ENCODE peak calls at places on chromosome 16, in five cellular contexts. S, G, U, L and F are unnamed samples.
A peak's percentile ranks its signal among the peaks of the same experiment; 100 is the strongest.

GRCh38 chr16:29290631-29291247 is 115.8 kb downstream of the NPIPB11 start:
- DNase-seq in S (peak; percentile 42), G (peak; percentile 28), U (peak; percentile 95), L (peak; percentile 91), F (peak; percentile 92)

GRCh38 chr16:53434436-53435065 is at the start of gene RBL2:
- DNase-seq in S (peak; percentile 70), G (peak; percentile 59), U (peak; percentile 92), L (peak; percentile 48), F (peak; percentile 92)

GRCh38 chr16:85385463-85386331 is 227.4 kb upstream of the GSE1 start:
- DNase-seq in S (no peak), G (no peak), U (peak; percentile 24), L (no peak), F (no peak)

GRCh38 chr16:73196670-73197069 is 148.7 kb upstream of the ZFHX3 start:
- DNase-seq in S (no peak), G (no peak), U (peak; percentile 69), L (peak; percentile 58), F (peak; percentile 74)

GRCh38 chr16:82991435-82991834 is 364.7 kb downstream of the CDH13 start:
- DNase-seq in S (no peak), G (no peak), U (no peak), L (no peak), F (no peak)

GRCh38 chr16:57427824-57428223 is 19.4 kb downstream of the CIAPIN1 start:
- DNase-seq in S (no peak), G (no peak), U (no peak), L (no peak), F (no peak)

GRCh38 chr16:23060458-23061320 is 88.6 kb downstream of the USP31 start:
- DNase-seq in S (peak; percentile 40), G (peak; percentile 29), U (peak; percentile 61), L (peak; percentile 69), F (peak; percentile 78)

GRCh38 chr16:28596840-28597691 is at the start of gene SULT1A2:
- DNase-seq in S (no peak), G (no peak), U (no peak), L (no peak), F (no peak)

GRCh38 chr16:55225972-55226542 is 97.9 kb upstream of the IRX6 start:
- DNase-seq in S (no peak), G (no peak), U (no peak), L (no peak), F (no peak)

GRCh38 chr16:89574681-89575246 is 794 bp upstream of the CPNE7 start:
- DNase-seq in S (peak; percentile 38), G (no peak), U (peak; percentile 63), L (peak; percentile 82), F (peak; percentile 93)

GRCh38 chr16:2483160-2483559 is 8.2 kb downstream of the TBC1D24 start:
- DNase-seq in S (no peak), G (no peak), U (peak; percentile 40), L (no peak), F (peak; percentile 80)